ENCODE peak calls at places on chromosomes 5 and 9, in seven cellular contexts. S, T, M, N, P, G and Y are unnamed samples.

GRCh38 chr9:129823163-129823933 is 588 bp downstream of the TOR1A start:
- DNase-seq in S (peak), T (peak), M (peak), N (peak), P (no peak), G (no peak), Y (no peak)

GRCh38 chr9:14079440-14079839 is 234.5 kb downstream of the NFIB start:
- DNase-seq in S (no peak), T (no peak), M (no peak), N (no peak), P (no peak), G (no peak), Y (no peak)

GRCh38 chr5:98905857-98906688 is 22.7 kb downstream of the CHD1 start:
- DNase-seq in S (peak), T (no peak), M (peak), N (peak), P (no peak), G (no peak), Y (no peak)

GRCh38 chr5:126852104-126852531 is 75.2 kb downstream of the LMNB1 start:
- DNase-seq in S (peak), T (no peak), M (peak), N (no peak), P (peak), G (peak), Y (no peak)

GRCh38 chr9:92292338-92293074 is 991 bp downstream of the IARS1 start:
- DNase-seq in S (no peak), T (no peak), M (peak), N (no peak), P (no peak), G (no peak), Y (no peak)

GRCh38 chr9:129275626-129276247 is 97.7 kb upstream of the IER5L start:
- DNase-seq in S (peak), T (no peak), M (no peak), N (no peak), P (no peak), G (peak), Y (no peak)

GRCh38 chr5:10789021-10789420 is 28.0 kb upstream of the DAP start:
- DNase-seq in S (peak), T (no peak), M (no peak), N (no peak), P (no peak), G (peak), Y (peak)

GRCh38 chr5:91020065-91020800 is 362.9 kb downstream of the ARRDC3 start:
- DNase-seq in S (peak), T (no peak), M (no peak), N (no peak), P (no peak), G (no peak), Y (no peak)

GRCh38 chr5:18394154-18394804 is 760.0 kb downstream of the TAF11L14 start:
- DNase-seq in S (peak), T (peak), M (peak), N (peak), P (peak), G (no peak), Y (peak)

GRCh38 chr5:99000878-99001277 is 72.1 kb upstream of the CHD1 start:
- DNase-seq in S (peak), T (no peak), M (no peak), N (no peak), P (no peak), G (no peak), Y (no peak)

GRCh38 chr5:153542536-153542935 is 52.1 kb downstream of the GRIA1 start:
- DNase-seq in S (no peak), T (no peak), M (no peak), N (no peak), P (no peak), G (no peak), Y (no peak)

GRCh38 chr5:160315968-160316367 is 3.6 kb upstream of the CCNJL start:
- DNase-seq in S (peak), T (no peak), M (peak), N (no peak), P (no peak), G (no peak), Y (no peak)

GRCh38 chr9:99345936-99346335 is 123.9 kb downstream of the SEC61B start:
- DNase-seq in S (peak), T (no peak), M (no peak), N (no peak), P (no peak), G (no peak), Y (no peak)
- TF ChIP-seq CTCF in S (no peak), T (no peak), M (no peak), N (no peak), P (no peak), G (no peak), Y (no peak)

DNA sequence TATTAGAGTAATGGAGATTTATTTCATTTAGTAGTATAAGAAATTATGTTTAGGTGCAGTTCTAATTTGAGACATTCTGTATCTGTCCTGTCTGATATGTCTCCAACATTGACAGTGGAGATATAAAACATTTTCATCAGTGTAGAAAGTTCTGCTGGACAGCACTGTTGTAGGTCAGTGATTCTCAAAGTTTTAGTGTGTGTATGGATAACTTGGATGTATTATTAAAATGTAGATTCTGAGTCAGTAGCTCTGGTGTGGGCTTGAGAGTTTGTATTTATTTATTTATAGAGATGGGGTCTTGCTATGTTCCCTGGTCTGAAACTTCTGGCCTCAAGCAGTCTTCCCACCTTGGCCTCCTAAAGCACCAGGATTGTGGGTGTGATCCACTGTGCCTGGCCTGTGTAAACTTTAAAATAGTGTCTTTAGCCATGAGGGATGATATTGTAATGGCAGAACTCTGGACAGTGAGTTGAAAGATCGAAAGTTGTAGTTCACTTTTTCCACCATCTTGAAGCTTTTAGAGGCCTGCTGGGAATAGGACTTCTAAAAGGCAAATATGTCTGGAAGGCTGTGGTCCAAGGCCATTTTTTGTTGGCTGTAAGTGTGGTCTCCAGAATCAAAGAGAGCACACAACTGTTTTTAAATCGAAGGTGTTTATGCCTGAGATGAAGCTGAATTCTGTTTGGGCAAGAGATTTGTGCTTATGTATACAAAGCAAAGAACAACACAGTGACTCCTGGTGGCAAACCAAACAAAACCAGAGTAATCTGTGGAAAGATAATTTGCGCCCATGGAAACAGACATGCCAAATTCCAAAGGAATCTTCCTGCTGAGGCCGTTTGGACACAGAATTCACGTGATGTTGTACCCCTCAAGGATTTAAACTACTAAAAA is 12.4 kb downstream of the UBAP1 start:
- DNase-seq in S (peak), T (no peak), M (no peak), N (no peak), P (no peak), G (no peak), Y (no peak)
- TF ChIP-seq CTCF in S (peak), T (no peak), M (peak), N (peak), P (no peak), G (no peak), Y (no peak)

DNA sequence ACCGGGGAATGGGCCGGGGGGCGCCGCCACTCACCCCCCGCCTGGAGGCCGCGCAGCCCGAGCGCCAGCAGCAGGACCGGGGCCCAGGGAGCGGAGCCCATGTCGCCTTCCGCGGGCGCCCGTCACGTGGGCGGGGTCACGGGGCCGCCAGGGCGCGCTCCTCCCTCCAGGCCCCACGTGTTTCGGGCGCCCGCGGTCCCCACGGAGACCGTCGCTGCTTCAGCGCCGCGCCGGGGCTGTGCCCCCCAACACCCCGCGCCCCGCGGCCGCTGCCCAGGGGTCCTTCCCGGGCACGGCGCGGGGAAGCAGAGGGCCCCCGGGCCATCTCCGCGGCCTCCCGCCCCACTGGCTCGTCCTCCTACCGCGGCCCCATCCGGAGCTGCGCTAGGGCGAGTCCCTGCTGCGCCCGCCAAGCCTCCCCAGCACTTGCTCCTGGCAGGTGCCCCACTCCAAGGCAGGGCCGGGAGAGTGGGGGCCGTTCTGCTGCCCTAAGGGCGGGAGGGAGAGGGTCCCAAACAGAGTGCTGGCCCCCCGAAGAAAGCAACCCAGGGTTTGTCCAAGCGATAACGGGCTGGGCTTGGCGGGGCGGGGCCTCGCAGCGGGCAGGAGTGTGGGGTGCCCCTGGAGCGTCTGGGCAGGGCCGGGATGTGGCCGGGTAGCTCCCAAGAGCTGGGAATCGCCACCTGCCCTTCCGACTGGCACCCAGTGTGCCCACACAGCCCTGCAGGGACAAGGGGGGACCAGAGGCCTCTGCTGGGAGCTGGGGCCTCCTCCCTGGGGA is at the start of gene DPP7:
- DNase-seq in S (peak), T (no peak), M (peak), N (peak), P (peak), G (peak), Y (no peak)
- TF ChIP-seq CTCF in S (no peak), T (no peak), M (no peak), N (no peak), P (no peak), G (peak), Y (no peak)

DNA sequence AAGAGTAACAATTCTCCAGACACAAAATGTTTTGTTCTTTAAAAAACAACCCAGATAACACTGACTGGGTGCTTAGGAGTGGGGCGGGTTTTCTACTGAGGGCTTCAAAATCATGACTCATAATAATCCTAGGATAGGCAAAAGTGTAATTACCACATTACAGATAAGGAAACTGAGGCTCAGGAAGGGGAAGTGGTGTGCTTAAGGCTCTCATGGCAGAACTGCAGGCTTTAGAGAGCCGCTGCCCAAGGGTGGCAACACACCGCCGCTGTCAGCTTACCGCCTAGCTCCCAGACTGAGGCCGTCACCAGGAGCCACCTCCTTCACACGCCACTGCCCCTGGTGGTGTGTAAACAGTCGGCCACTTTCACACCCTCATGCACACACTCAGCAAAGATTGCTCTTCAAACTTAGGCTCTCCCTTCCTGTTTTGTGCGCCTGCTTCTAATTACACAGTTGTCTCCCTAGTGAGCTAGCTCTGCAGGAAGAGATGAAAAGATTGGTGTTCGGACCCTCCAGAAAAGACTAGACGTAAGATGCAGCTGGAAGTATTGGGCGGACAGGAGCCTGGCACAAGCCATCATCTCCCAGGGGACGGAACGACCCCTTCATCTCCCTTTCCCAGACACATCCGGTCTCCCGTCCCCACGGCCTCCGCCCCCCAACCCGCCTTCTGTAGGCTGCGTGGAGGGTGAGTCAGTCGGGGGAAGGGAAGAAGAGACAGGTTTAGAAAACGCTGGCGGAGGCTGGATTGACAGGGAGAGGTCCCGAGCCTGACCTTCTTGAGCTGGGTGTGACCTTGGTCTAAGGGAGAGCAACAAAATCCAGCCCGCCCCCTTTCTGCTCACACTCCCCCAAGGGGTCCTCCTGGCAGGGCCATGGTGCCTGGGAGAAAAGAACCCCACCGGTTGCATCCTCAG is 162.7 kb downstream of the SYK start:
- DNase-seq in S (peak), T (no peak), M (peak), N (peak), P (no peak), G (peak), Y (no peak)
- TF ChIP-seq CTCF in S (peak), T (no peak), M (peak), N (no peak), P (no peak), G (no peak), Y (no peak)